ENCODE peak calls at places on chromosomes 1 and 21, in five cellular contexts. Y is transverse colon, G is SK-N-SH, B is stomach, K is upper lobe of left lung. H is an unnamed sample.

GRCh38 chr1:207672525-207673130 is 27.7 kb downstream of the CR1L start:
- DNase-seq in Y (peak), G (peak), B (peak), K (peak), H (no peak)

GRCh38 chr1:39899611-39900538 is 1.8 kb downstream of the MYCL start:
- DNase-seq in Y (no peak), G (no peak), B (no peak), K (no peak), H (no peak)

GRCh38 chr1:155295183-155295941 is 5.9 kb downstream of the PKLR start:
- DNase-seq in Y (no peak), G (no peak), B (no peak), K (no peak), H (no peak)

GRCh38 chr21:28752131-28752530 is 240.5 kb downstream of the LTN1 start:
- DNase-seq in Y (no peak), G (no peak), B (no peak), K (no peak), H (no peak)

GRCh38 chr1:231705860-231706553 is 79.4 kb downstream of the DISC1 start:
- DNase-seq in Y (no peak), G (no peak), B (no peak), K (no peak), H (no peak)

GRCh38 chr1:35097224-35097623 is 18.0 kb downstream of the ZMYM1 start:
- DNase-seq in Y (no peak), G (no peak), B (no peak), K (no peak), H (no peak)

GRCh38 chr1:209354111-209354839 is 229.2 kb upstream of the CAMK1G start:
- DNase-seq in Y (peak), G (peak), B (peak), K (peak), H (peak)

GRCh38 chr1:3564921-3565831 is 46.1 kb downstream of the MEGF6 start:
- DNase-seq in Y (no peak), G (peak), B (peak), K (no peak), H (no peak)

GRCh38 chr1:165423181-165423580 is 21.7 kb downstream of the RXRG start:
- DNase-seq in Y (no peak), G (no peak), B (no peak), K (no peak), H (no peak)

GRCh38 chr1:27993241-27993640 is 33.5 kb downstream of the XKR8 start:
- DNase-seq in Y (no peak), G (no peak), B (no peak), K (no peak), H (no peak)

GRCh38 chr1:177620636-177621190 is 349.1 kb downstream of the SEC16B start:
- DNase-seq in Y (no peak), G (peak), B (no peak), K (no peak), H (no peak)

GRCh38 chr1:218665216-218665615 is 320.1 kb downstream of the TGFB2 start:
- DNase-seq in Y (no peak), G (no peak), B (no peak), K (no peak), H (peak)

DNA sequence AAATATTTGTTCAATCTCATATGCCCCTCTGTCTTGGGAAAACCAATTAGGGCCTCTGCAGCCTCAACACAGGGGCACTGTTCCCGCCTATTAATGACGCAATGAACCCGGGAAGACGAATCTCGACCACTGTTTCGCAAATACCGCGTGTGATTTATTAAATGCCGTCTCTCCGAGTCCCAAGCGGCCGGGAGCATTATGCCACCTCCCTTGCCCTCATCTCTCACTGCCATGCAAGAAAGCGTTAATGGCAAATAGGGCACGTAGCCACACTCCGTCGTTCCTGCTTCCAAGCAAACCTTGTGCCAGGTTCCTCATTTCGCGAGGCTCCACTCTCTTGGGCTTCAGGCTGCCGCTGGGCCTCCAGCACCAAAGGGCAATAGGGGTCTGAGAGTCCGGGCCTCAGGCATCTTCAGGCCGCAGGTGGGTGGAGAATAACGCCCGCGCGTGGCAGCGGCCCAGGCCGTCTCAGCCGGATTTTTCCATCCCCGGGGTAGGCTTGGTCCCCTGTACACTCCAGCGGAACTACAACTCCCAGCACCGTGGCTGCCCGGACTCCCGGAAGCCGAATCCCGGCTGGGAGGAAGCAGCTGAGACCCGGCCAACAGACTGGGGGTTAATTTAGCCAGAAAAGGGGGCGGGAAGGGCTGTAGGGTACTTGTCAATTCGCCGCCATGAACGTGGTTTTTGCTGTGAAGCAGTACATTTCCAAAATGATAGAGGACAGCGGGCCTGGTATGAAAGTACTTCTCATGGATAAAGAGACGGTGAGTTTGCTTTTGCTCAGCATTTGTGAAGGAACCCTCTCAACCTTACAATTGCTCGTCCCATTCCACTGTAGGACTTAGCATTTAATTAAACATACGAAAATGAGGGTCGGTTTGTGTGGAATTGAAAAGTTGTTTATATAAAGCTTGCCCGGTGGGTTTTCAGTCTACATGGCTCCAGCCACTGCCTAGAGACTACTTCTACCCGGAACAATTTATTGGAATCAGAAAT is at the start of gene VPS45:
- DNase-seq in Y (peak), G (peak), B (peak), K (peak), H (peak)
- TF ChIP-seq EP300 in Y (no peak), G (no peak), B (no peak), K (no peak), H (peak)

GRCh38 chr1:59553381-59553780 is 256.5 kb downstream of the FGGY start:
- DNase-seq in Y (no peak), G (no peak), B (no peak), K (no peak), H (no peak)

GRCh38 chr1:59549067-59549837 is 252.4 kb downstream of the FGGY start:
- DNase-seq in Y (no peak), G (no peak), B (no peak), K (no peak), H (no peak)

GRCh38 chr1:59554011-59554673 is 257.2 kb downstream of the FGGY start:
- DNase-seq in Y (no peak), G (peak), B (no peak), K (no peak), H (no peak)

GRCh38 chr1:59549903-59550302 is 253.0 kb downstream of the FGGY start:
- DNase-seq in Y (peak), G (no peak), B (no peak), K (peak), H (no peak)

DNA sequence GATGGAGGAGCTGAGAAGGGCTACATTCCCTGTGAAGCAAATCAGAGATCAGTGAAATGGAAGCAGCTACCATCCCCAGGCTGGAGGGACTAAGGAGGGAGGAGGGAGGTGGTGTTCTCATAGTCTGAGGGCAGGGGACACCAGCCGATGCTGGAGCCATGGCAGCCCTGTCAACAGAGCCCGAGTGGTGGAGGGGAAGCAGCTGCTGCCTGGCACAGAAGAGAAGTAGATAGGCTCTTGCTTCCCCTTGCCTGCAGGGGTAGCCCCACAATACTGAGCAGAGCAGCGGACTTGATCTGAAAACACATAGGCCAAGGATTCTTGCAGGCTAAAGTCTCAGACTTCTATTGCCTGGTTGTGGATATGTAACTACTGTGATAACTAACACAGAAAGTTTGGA is 255.1 kb downstream of the FGGY start:
- DNase-seq in Y (no peak), G (no peak), B (no peak), K (peak), H (no peak)
- TF ChIP-seq CTCF in Y (no peak), G (no peak), B (no peak), K (no peak), H (no peak)

DNA sequence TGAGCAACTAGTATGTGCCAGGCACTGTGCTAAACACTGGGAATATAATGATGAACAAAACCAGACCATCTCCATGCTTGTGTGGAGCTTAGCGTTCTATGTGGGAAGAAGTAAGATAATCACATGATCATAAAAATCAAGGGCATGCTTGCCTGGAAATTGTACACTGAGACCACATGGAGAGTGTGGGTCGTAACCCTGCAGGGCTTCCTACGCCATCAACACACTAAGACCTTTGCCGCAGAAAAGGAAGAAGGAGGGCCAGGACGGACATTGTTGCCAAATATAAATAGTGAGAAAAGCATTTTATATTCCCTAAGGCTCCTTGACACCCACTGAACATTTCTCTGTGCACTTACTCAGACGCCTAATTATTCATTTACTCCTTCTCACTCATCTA is 388.1 kb upstream of the VAMP3 start:
- DNase-seq in Y (no peak), G (no peak), B (no peak), K (no peak), H (no peak)
- TF ChIP-seq EP300 in Y (no peak), G (no peak), B (no peak), K (no peak), H (no peak)

GRCh38 chr21:42413093-42413492 is 9.4 kb downstream of the UBASH3A start:
- DNase-seq in Y (no peak), G (no peak), B (no peak), K (no peak), H (no peak)

GRCh38 chr21:42409366-42409765 is 5.7 kb downstream of the UBASH3A start:
- DNase-seq in Y (no peak), G (no peak), B (no peak), K (no peak), H (no peak)

GRCh38 chr21:42412636-42412933 is 8.9 kb downstream of the UBASH3A start:
- DNase-seq in Y (no peak), G (no peak), B (no peak), K (no peak), H (no peak)

GRCh38 chr21:42411891-42412635 is 8.4 kb downstream of the UBASH3A start:
- DNase-seq in Y (no peak), G (no peak), B (no peak), K (no peak), H (no peak)

GRCh38 chr21:42411197-42411869 is 7.6 kb downstream of the UBASH3A start:
- DNase-seq in Y (no peak), G (peak), B (no peak), K (no peak), H (no peak)
- TF ChIP-seq CTCF in Y (no peak), G (no peak), B (no peak), K (no peak), H (no peak)

DNA sequence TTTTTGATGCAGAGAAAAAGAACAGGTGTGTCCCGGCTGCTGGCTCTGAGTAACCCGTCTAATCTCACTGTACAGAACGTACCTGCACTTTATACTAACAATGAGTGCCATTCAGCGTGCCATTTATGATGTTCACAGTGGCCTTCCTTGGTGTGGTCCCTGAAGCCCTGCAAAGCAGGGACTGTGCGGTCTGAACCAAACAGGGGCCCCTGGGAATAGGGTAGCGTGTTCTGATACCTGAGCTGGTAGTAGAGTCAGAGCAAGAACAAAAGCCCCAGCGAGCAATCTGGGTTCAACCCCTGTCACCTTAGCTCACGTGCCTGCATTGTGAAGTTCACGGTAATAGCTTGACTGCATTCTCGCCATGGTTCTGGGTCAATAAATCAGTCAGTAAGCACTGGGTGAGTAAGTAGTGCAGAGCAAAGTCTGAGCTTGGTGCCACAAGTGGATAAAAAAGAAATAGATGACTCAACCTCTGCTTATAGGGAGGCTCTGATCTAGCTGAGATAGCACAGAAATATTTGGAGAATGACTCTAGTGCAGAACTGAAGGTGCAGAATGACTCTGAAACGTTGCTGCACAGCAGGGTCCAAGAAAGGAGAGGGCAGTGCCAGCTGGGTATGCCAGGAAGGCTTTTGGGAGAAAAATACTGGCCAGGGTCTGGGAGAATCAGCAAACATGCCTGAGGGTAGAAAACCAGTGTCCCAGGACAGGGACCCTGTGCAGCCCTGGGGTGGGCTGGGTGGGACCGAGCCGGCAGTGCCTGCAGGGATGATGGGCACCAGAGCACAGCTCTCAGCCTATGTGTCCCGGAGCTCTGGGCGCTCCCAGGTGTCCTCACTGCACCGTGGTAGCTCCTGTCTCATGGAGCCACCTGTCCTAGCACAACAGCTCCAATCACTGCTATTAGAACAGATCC is 125.9 kb downstream of the RHOU start:
- DNase-seq in Y (peak), G (no peak), B (peak), K (no peak), H (no peak)
- TF ChIP-seq EP300 in Y (no peak), G (peak), B (no peak), K (no peak), H (no peak)

DNA sequence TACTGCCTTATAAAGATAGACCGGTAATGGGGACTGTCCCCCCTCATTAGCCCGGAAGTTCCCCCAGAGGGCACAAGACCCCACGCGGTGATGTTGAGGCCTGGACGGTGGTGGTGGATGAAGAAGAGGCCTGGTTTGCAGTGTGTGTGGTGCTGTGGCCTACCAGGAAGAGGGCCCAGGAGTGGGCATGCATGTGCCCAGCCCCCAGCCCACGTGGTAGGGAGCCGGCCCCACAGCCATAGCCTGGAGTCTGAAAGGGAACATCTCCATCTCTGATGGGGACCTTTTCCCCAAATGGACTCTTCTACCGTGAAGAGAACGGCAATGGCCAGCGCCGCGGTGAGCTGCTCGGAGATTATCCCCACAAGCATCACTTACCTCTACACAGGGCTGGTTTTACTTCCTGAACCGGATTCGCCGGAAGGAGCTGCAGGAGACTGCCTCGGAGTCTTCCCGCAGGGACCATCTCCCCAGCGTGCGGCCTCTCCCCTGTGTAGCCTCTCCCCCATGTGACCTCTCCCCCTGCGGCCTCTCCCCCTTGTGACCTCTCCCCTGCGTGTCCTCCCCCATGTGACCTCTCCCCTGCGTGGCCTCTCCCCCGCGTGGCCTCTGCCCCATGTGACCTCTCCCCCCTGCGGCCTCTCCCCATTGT is 20.6 kb downstream of the RRP1 start:
- DNase-seq in Y (no peak), G (no peak), B (no peak), K (no peak), H (no peak)
- TF ChIP-seq CTCF in Y (no peak), G (no peak), B (no peak), K (no peak), H (no peak)

GRCh38 chr1:15177710-15178166 is 24.2 kb downstream of the TMEM51 start:
- DNase-seq in Y (no peak), G (no peak), B (no peak), K (no peak), H (no peak)
- TF ChIP-seq EP300 in Y (no peak), G (no peak), B (no peak), K (no peak), H (no peak)

GRCh38 chr1:214658785-214659184 is 55.8 kb downstream of the CENPF start:
- DNase-seq in Y (no peak), G (no peak), B (no peak), K (no peak), H (no peak)
- TF ChIP-seq CTCF in Y (no peak), G (peak), B (peak), K (no peak), H (no peak)

DNA sequence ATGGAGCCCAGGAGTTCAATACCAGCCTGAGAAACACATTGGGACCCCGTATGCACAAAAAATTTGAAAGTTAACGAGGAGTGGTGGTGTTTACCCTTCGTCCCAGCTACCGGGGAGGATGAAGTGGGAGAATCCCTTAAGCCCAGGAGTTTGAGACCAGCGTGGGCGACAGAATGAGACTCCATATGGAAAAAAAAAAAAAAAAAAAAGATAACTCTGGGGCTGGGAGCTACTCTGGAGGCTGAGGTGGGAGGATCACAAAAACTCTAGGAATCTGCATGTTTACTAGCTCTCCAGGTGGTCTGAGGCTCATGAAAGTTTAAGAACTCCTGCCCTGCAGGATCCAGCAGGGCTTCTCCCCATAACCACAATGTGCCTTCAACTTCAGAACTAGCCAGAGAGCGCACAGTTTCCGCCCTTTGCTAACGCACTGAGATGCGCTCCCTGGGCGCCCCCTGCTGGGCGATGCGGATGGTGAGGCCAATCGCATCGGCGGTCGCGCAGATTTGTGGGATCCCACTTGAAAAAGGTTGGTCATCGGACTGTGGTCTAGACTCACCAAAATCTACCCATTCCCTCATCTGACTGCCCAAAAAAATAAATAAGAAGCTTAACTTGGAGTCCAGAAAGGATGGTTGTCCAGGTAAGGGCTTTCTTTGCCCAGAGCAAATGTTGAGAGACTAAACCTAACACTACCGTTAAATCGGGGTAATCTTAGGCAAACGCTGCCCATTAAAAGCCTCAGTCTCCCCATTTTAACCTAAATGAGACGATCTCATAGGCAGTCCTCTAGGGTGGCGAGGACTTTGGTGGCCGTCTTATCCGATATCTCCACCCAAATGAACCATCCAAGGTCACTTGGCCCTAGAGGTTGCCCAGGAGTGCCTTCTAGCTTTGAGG is 8.8 kb downstream of the ZNF683 start:
- DNase-seq in Y (peak), G (peak), B (peak), K (peak), H (peak)
- TF ChIP-seq EP300 in Y (no peak), G (no peak), B (no peak), K (no peak), H (no peak)

GRCh38 chr1:237736372-237737029 is 154.2 kb downstream of the ZP4 start:
- DNase-seq in Y (no peak), G (peak), B (no peak), K (no peak), H (no peak)
- TF ChIP-seq CTCF in Y (peak), G (peak), B (no peak), K (no peak), H (no peak)